ENCODE peak calls at places on chromosome 15, in ten cellular contexts. One of them, this sample, is unnamed.

GRCh38 chr15:56228854-56229253 is 14.8 kb downstream of the RFX7 start:
- DNase-seq in NCI-H2081: no peak
- DNase-seq in stimulated activated CD4-positive, alpha-beta T cell treated with anti-CD3 and anti-CD28 coated beads, Interleukin-4, amount 100 ng/mL, for 48 hours: no peak
- DNase-seq in iPS-NIHi11: no peak
- DNase-seq in RCC 7860: no peak
- DNase-seq in lower lobe of right lung: no peak
- DNase-seq in NCI-H446: no peak
- DNase-seq in dermis microvascular lymphatic vessel endothelial cell: no peak
- DNase-seq in NCI-H1092: no peak
- DNase-seq in occipital lobe: no peak
- DNase-seq in this sample: no peak

GRCh38 chr15:38961886-38962285 is 397.3 kb upstream of the RASGRP1 start:
- DNase-seq in lower lobe of right lung: no peak
- DNase-seq in stimulated activated CD4-positive, alpha-beta T cell treated with anti-CD3 and anti-CD28 coated beads, Interleukin-4, amount 100 ng/mL, for 48 hours: no peak
- DNase-seq in NCI-H446: no peak
- DNase-seq in RCC 7860: no peak
- DNase-seq in iPS-NIHi11: no peak
- DNase-seq in NCI-H2081: no peak
- DNase-seq in occipital lobe: no peak
- DNase-seq in NCI-H1092: no peak
- DNase-seq in dermis microvascular lymphatic vessel endothelial cell: no peak
- DNase-seq in this sample: no peak

GRCh38 chr15:52407374-52407773 is 111.8 kb upstream of the MYO5C start:
- DNase-seq in lower lobe of right lung: no peak
- DNase-seq in NCI-H1092: no peak
- DNase-seq in iPS-NIHi11: no peak
- DNase-seq in RCC 7860: no peak
- DNase-seq in occipital lobe: no peak
- DNase-seq in NCI-H446: no peak
- DNase-seq in stimulated activated CD4-positive, alpha-beta T cell treated with anti-CD3 and anti-CD28 coated beads, Interleukin-4, amount 100 ng/mL, for 48 hours: no peak
- DNase-seq in NCI-H2081: no peak
- DNase-seq in dermis microvascular lymphatic vessel endothelial cell: no peak
- DNase-seq in this sample: no peak

GRCh38 chr15:86055688-86056087 is 24.0 kb upstream of the AGBL1 start:
- DNase-seq in dermis microvascular lymphatic vessel endothelial cell: no peak
- DNase-seq in NCI-H1092: no peak
- DNase-seq in NCI-H446: no peak
- DNase-seq in occipital lobe: no peak
- DNase-seq in stimulated activated CD4-positive, alpha-beta T cell treated with anti-CD3 and anti-CD28 coated beads, Interleukin-4, amount 100 ng/mL, for 48 hours: no peak
- DNase-seq in iPS-NIHi11: no peak
- DNase-seq in lower lobe of right lung: no peak
- DNase-seq in RCC 7860: no peak
- DNase-seq in NCI-H2081: no peak
- DNase-seq in this sample: no peak

GRCh38 chr15:30882861-30883433 is 20.8 kb upstream of the FAN1 start:
- DNase-seq in iPS-NIHi11: no peak
- DNase-seq in NCI-H446: no peak
- DNase-seq in lower lobe of right lung: no peak
- DNase-seq in NCI-H2081: no peak
- DNase-seq in stimulated activated CD4-positive, alpha-beta T cell treated with anti-CD3 and anti-CD28 coated beads, Interleukin-4, amount 100 ng/mL, for 48 hours: no peak
- DNase-seq in occipital lobe: no peak
- DNase-seq in RCC 7860: no peak
- DNase-seq in dermis microvascular lymphatic vessel endothelial cell: no peak
- DNase-seq in NCI-H1092: no peak
- DNase-seq in this sample: no peak

GRCh38 chr15:81939604-81940440 is 106.0 kb downstream of the MEX3B start:
- DNase-seq in NCI-H2081: peak; percentile 17
- DNase-seq in lower lobe of right lung: no peak
- DNase-seq in stimulated activated CD4-positive, alpha-beta T cell treated with anti-CD3 and anti-CD28 coated beads, Interleukin-4, amount 100 ng/mL, for 48 hours: peak; percentile 10
- DNase-seq in NCI-H1092: no peak
- DNase-seq in iPS-NIHi11: peak; percentile 62
- DNase-seq in NCI-H446: peak; percentile 18
- DNase-seq in dermis microvascular lymphatic vessel endothelial cell: peak; percentile 43
- DNase-seq in occipital lobe: no peak
- DNase-seq in RCC 7860: peak; percentile 53
- DNase-seq in this sample: no peak

GRCh38 chr15:53525894-53526293 is 233.6 kb downstream of the WDR72 start:
- DNase-seq in NCI-H2081: no peak
- DNase-seq in dermis microvascular lymphatic vessel endothelial cell: no peak
- DNase-seq in occipital lobe: no peak
- DNase-seq in stimulated activated CD4-positive, alpha-beta T cell treated with anti-CD3 and anti-CD28 coated beads, Interleukin-4, amount 100 ng/mL, for 48 hours: no peak
- DNase-seq in lower lobe of right lung: no peak
- DNase-seq in NCI-H446: no peak
- DNase-seq in iPS-NIHi11: no peak
- DNase-seq in NCI-H1092: no peak
- DNase-seq in RCC 7860: no peak
- DNase-seq in this sample: no peak

GRCh38 chr15:39110746-39111145 is 470.1 kb upstream of the THBS1 start:
- DNase-seq in NCI-H1092: no peak
- DNase-seq in NCI-H2081: no peak
- DNase-seq in occipital lobe: no peak
- DNase-seq in RCC 7860: no peak
- DNase-seq in lower lobe of right lung: no peak
- DNase-seq in iPS-NIHi11: no peak
- DNase-seq in stimulated activated CD4-positive, alpha-beta T cell treated with anti-CD3 and anti-CD28 coated beads, Interleukin-4, amount 100 ng/mL, for 48 hours: no peak
- DNase-seq in NCI-H446: no peak
- DNase-seq in dermis microvascular lymphatic vessel endothelial cell: no peak
- DNase-seq in this sample: no peak

GRCh38 chr15:59917504-59918157 is 86.5 kb upstream of the FOXB1 start:
- DNase-seq in dermis microvascular lymphatic vessel endothelial cell: peak; percentile 6
- DNase-seq in lower lobe of right lung: peak; percentile 67
- DNase-seq in RCC 7860: peak; percentile 9
- DNase-seq in occipital lobe: no peak
- DNase-seq in iPS-NIHi11: peak; percentile 82
- DNase-seq in NCI-H1092: peak; percentile 46
- DNase-seq in NCI-H446: no peak
- DNase-seq in stimulated activated CD4-positive, alpha-beta T cell treated with anti-CD3 and anti-CD28 coated beads, Interleukin-4, amount 100 ng/mL, for 48 hours: peak; percentile 71
- DNase-seq in NCI-H2081: peak; percentile 81
- DNase-seq in this sample: peak; percentile 8

GRCh38 chr15:62807539-62808130 is 234.9 kb upstream of the TPM1 start:
- DNase-seq in NCI-H2081: no peak
- DNase-seq in stimulated activated CD4-positive, alpha-beta T cell treated with anti-CD3 and anti-CD28 coated beads, Interleukin-4, amount 100 ng/mL, for 48 hours: no peak
- DNase-seq in dermis microvascular lymphatic vessel endothelial cell: no peak
- DNase-seq in NCI-H1092: no peak
- DNase-seq in NCI-H446: no peak
- DNase-seq in occipital lobe: no peak
- DNase-seq in lower lobe of right lung: no peak
- DNase-seq in RCC 7860: no peak
- DNase-seq in iPS-NIHi11: peak; percentile 61
- DNase-seq in this sample: no peak

GRCh38 chr15:42832577-42832976 is 88.0 kb downstream of the TTBK2 start:
- DNase-seq in stimulated activated CD4-positive, alpha-beta T cell treated with anti-CD3 and anti-CD28 coated beads, Interleukin-4, amount 100 ng/mL, for 48 hours: no peak
- DNase-seq in NCI-H446: no peak
- DNase-seq in iPS-NIHi11: no peak
- DNase-seq in NCI-H1092: no peak
- DNase-seq in occipital lobe: no peak
- DNase-seq in dermis microvascular lymphatic vessel endothelial cell: no peak
- DNase-seq in RCC 7860: peak; percentile 68
- DNase-seq in NCI-H2081: no peak
- DNase-seq in lower lobe of right lung: no peak
- DNase-seq in this sample: peak; percentile 42

GRCh38 chr15:87227846-87228245 is 1028.7 kb downstream of the NTRK3 start:
- DNase-seq in NCI-H2081: no peak
- DNase-seq in dermis microvascular lymphatic vessel endothelial cell: no peak
- DNase-seq in occipital lobe: no peak
- DNase-seq in NCI-H446: no peak
- DNase-seq in NCI-H1092: no peak
- DNase-seq in stimulated activated CD4-positive, alpha-beta T cell treated with anti-CD3 and anti-CD28 coated beads, Interleukin-4, amount 100 ng/mL, for 48 hours: no peak
- DNase-seq in RCC 7860: no peak
- DNase-seq in lower lobe of right lung: no peak
- DNase-seq in iPS-NIHi11: no peak
- DNase-seq in this sample: no peak

GRCh38 chr15:74907277-74907870 is 723 bp upstream of the FAM219B start:
- DNase-seq in NCI-H446: no peak
- DNase-seq in occipital lobe: no peak
- DNase-seq in stimulated activated CD4-positive, alpha-beta T cell treated with anti-CD3 and anti-CD28 coated beads, Interleukin-4, amount 100 ng/mL, for 48 hours: no peak
- DNase-seq in iPS-NIHi11: no peak
- DNase-seq in RCC 7860: no peak
- DNase-seq in NCI-H2081: no peak
- DNase-seq in NCI-H1092: no peak
- DNase-seq in lower lobe of right lung: no peak
- DNase-seq in dermis microvascular lymphatic vessel endothelial cell: no peak
- DNase-seq in this sample: no peak

GRCh38 chr15:100627789-100628395 is 25.5 kb downstream of the ASB7 start:
- DNase-seq in RCC 7860: peak; percentile 43
- DNase-seq in dermis microvascular lymphatic vessel endothelial cell: peak; percentile 75
- DNase-seq in occipital lobe: peak; percentile 20
- DNase-seq in stimulated activated CD4-positive, alpha-beta T cell treated with anti-CD3 and anti-CD28 coated beads, Interleukin-4, amount 100 ng/mL, for 48 hours: peak; percentile 33
- DNase-seq in NCI-H1092: peak; percentile 1
- DNase-seq in iPS-NIHi11: peak; percentile 66
- DNase-seq in NCI-H446: peak; percentile 15
- DNase-seq in NCI-H2081: peak; percentile 60
- DNase-seq in lower lobe of right lung: no peak
- DNase-seq in this sample: peak; percentile 53

GRCh38 chr15:78389356-78389755 is 48.7 kb upstream of the IREB2 start:
- DNase-seq in NCI-H446: no peak
- DNase-seq in occipital lobe: no peak
- DNase-seq in iPS-NIHi11: no peak
- DNase-seq in stimulated activated CD4-positive, alpha-beta T cell treated with anti-CD3 and anti-CD28 coated beads, Interleukin-4, amount 100 ng/mL, for 48 hours: no peak
- DNase-seq in dermis microvascular lymphatic vessel endothelial cell: no peak
- DNase-seq in NCI-H2081: no peak
- DNase-seq in NCI-H1092: no peak
- DNase-seq in lower lobe of right lung: no peak
- DNase-seq in RCC 7860: no peak
- DNase-seq in this sample: peak; percentile 69

GRCh38 chr15:81271761-81272644 is 51.9 kb downstream of the STARD5 start:
- DNase-seq in occipital lobe: no peak
- DNase-seq in NCI-H2081: no peak
- DNase-seq in iPS-NIHi11: no peak
- DNase-seq in lower lobe of right lung: no peak
- DNase-seq in NCI-H1092: no peak
- DNase-seq in dermis microvascular lymphatic vessel endothelial cell: no peak
- DNase-seq in RCC 7860: no peak
- DNase-seq in NCI-H446: no peak
- DNase-seq in stimulated activated CD4-positive, alpha-beta T cell treated with anti-CD3 and anti-CD28 coated beads, Interleukin-4, amount 100 ng/mL, for 48 hours: no peak
- DNase-seq in this sample: no peak

GRCh38 chr15:37638139-37638538 is 296.3 kb upstream of the TMCO5A start:
- DNase-seq in NCI-H446: no peak
- DNase-seq in NCI-H2081: no peak
- DNase-seq in stimulated activated CD4-positive, alpha-beta T cell treated with anti-CD3 and anti-CD28 coated beads, Interleukin-4, amount 100 ng/mL, for 48 hours: no peak
- DNase-seq in RCC 7860: no peak
- DNase-seq in lower lobe of right lung: no peak
- DNase-seq in occipital lobe: no peak
- DNase-seq in iPS-NIHi11: no peak
- DNase-seq in NCI-H1092: no peak
- DNase-seq in dermis microvascular lymphatic vessel endothelial cell: no peak
- DNase-seq in this sample: no peak

GRCh38 chr15:31303434-31304073 is 23.1 kb upstream of the KLF13 start:
- DNase-seq in lower lobe of right lung: peak; percentile 69
- DNase-seq in RCC 7860: no peak
- DNase-seq in NCI-H446: no peak
- DNase-seq in NCI-H2081: no peak
- DNase-seq in iPS-NIHi11: peak; percentile 64
- DNase-seq in NCI-H1092: no peak
- DNase-seq in occipital lobe: no peak
- DNase-seq in stimulated activated CD4-positive, alpha-beta T cell treated with anti-CD3 and anti-CD28 coated beads, Interleukin-4, amount 100 ng/mL, for 48 hours: no peak
- DNase-seq in dermis microvascular lymphatic vessel endothelial cell: no peak
- DNase-seq in this sample: no peak

GRCh38 chr15:61731081-61731480 is 329.2 kb downstream of the VPS13C start:
- DNase-seq in lower lobe of right lung: no peak
- DNase-seq in RCC 7860: no peak
- DNase-seq in stimulated activated CD4-positive, alpha-beta T cell treated with anti-CD3 and anti-CD28 coated beads, Interleukin-4, amount 100 ng/mL, for 48 hours: no peak
- DNase-seq in occipital lobe: no peak
- DNase-seq in NCI-H446: no peak
- DNase-seq in dermis microvascular lymphatic vessel endothelial cell: no peak
- DNase-seq in iPS-NIHi11: no peak
- DNase-seq in NCI-H2081: no peak
- DNase-seq in NCI-H1092: no peak
- DNase-seq in this sample: no peak